ENCODE peak calls at places on chromosomes 11 and 22, in four cellular contexts. R, I, Q and Y are unnamed samples.

GRCh38 chr22:34760276-34761008 is 305.5 kb upstream of the ISX start:
- DNase-seq in R (no peak), Q (no peak), I (no peak), Y (no peak)

GRCh38 chr11:43579171-43579918 is 101.2 kb upstream of the HSD17B12 start:
- DNase-seq in I (no peak), R (peak; percentile 81), Q (no peak), Y (no peak)

GRCh38 chr22:26708256-26709009 is 51.0 kb downstream of the MIAT start:
- DNase-seq in R (no peak), Q (no peak), I (no peak), Y (no peak)

GRCh38 chr11:121535122-121535796 is 82.5 kb upstream of the SORL1-AS1 start:
- DNase-seq in Q (no peak), I (no peak), R (no peak), Y (peak; percentile 29)

GRCh38 chr22:35620624-35621245 is 3.6 kb upstream of the MB start:
- DNase-seq in I (no peak), R (no peak), Q (no peak), Y (no peak)

GRCh38 chr22:17370036-17370765 is 941 bp downstream of the CECR2 start:
- DNase-seq in Q (no peak), I (no peak), R (no peak), Y (no peak)

GRCh38 chr11:110126936-110127335 is 33.7 kb downstream of the ZC3H12C start:
- DNase-seq in Q (no peak), R (no peak), I (no peak), Y (no peak)

GRCh38 chr11:76824980-76825725 is 35.6 kb upstream of the ACER3 start:
- DNase-seq in R (no peak), Q (no peak), I (no peak), Y (no peak)

GRCh38 chr11:118606157-118606843 is 1.1 kb upstream of the PHLDB1 start:
- DNase-seq in Q (no peak), R (no peak), I (no peak), Y (no peak)

GRCh38 chr22:41343717-41344116 is 38.0 kb upstream of the TEF start:
- DNase-seq in Q (no peak), I (no peak), R (no peak), Y (no peak)

GRCh38 chr11:2975594-2975993 is 16.5 kb downstream of the NAP1L4 start:
- DNase-seq in R (no peak), Q (no peak), I (no peak), Y (no peak)

GRCh38 chr22:17159504-17159951 is 451 bp upstream of the HDHD5 start:
- DNase-seq in Q (no peak), I (no peak), R (no peak), Y (no peak)

GRCh38 chr11:134517621-134518293 is 105.7 kb upstream of the B3GAT1 start:
- DNase-seq in Q (no peak), I (no peak), R (no peak), Y (no peak)

GRCh38 chr22:28032896-28033295 is 113.8 kb upstream of the PITPNB start:
- DNase-seq in R (no peak), Q (no peak), I (no peak), Y (no peak)

GRCh38 chr11:69000831-69001245 is 12.2 kb downstream of the MRGPRF start:
- DNase-seq in R (no peak), Q (peak; percentile 70), I (peak; percentile 38), Y (no peak)

GRCh38 chr22:44179196-44179988 is 1.3 kb upstream of the PARVG start:
- DNase-seq in Q (no peak), R (no peak), I (no peak), Y (no peak)

GRCh38 chr11:61332266-61332822 is 561 bp downstream of the DDB1 start:
- DNase-seq in Q (no peak), I (no peak), R (no peak), Y (no peak)

GRCh38 chr22:43879901-43880742 is 11.7 kb downstream of the PNPLA5 start:
- DNase-seq in Q (no peak), I (no peak), R (no peak), Y (no peak)

GRCh38 chr11:77506857-77507256 is 33.0 kb upstream of the PAK1 start:
- DNase-seq in I (no peak), Q (no peak), R (no peak), Y (no peak)

GRCh38 chr11:66293777-66294625 is 2.3 kb downstream of the TMEM151A start:
- DNase-seq in R (no peak), I (no peak), Q (no peak), Y (no peak)
- TF ChIP-seq CTCF in R (no peak), I (no peak), Q (no peak), Y (no peak)

GRCh38 chr11:111462329-111462728 is 49.9 kb downstream of the BTG4 start:
- DNase-seq in R (no peak), Q (no peak), I (no peak), Y (no peak)

GRCh38 chr11:111461460-111462240 is 50.5 kb downstream of the BTG4 start:
- DNase-seq in I (no peak), Q (no peak), R (peak; percentile 81), Y (peak; percentile 42)

GRCh38 chr11:111460752-111461305 is 51.4 kb downstream of the BTG4 start:
- DNase-seq in I (peak; percentile 2), R (peak; percentile 66), Q (no peak), Y (no peak)

GRCh38 chr11:111459506-111460270 is 52.5 kb downstream of the BTG4 start:
- DNase-seq in I (no peak), R (peak; percentile 68), Q (no peak), Y (peak; percentile 81)

DNA sequence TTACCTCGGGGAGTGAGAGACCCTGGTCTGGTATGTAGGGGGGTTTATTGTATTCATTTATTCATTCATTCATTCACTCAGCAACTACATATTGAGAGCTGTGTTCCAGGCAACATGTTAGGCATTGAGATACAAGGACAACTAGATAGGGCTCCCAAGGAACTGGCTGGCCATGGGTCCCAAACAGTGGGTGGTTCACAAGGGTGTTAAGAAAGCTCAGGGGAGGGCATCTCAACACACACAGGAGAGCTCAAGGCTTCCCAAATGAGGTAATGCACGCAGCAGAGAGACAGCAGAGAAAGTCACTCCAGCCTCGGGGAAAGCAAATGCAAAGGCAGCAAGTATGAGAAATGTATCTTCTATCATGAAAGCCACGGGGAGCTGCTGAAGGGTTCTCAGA is 51.8 kb downstream of the BTG4 start:
- DNase-seq in Q (no peak), R (peak; percentile 86), I (no peak), Y (peak; percentile 58)
- TF ChIP-seq CTCF in Q (no peak), R (no peak), I (no peak), Y (no peak)

DNA sequence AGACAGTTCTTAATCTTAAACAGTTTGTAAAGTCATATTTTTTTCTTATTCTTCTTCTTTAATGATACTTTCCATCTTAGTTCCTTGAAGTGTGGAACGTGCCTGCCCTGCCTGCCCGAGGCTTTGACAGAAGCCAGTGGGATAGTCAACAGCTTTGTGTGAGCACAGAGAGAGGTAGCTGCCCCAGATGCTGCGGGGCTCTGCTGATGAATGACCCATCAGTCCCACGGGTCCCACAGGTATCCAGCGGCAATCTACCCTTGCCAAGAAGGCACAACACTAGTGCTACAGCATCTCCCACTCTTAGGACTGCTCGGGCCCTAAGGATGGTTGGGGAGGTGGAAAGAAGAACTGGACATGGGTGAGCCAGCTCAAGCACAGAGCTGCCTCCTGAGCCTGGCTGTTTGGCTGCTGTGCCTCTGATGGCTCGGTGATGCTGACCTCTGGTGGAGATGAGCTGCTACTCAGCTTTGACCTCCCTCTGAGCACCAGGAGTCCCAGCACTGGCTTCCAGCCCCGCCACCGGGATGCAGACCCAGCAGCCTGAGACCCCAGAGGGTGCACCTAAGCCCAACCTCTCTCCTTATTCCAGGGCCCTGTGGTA is 11.8 kb upstream of the APLNR start:
- DNase-seq in I (no peak), Q (peak; percentile 40), R (no peak), Y (no peak)
- TF ChIP-seq CTCF in I (peak; percentile 95), Q (peak; percentile 89), R (peak; percentile 72), Y (peak; percentile 53)

DNA sequence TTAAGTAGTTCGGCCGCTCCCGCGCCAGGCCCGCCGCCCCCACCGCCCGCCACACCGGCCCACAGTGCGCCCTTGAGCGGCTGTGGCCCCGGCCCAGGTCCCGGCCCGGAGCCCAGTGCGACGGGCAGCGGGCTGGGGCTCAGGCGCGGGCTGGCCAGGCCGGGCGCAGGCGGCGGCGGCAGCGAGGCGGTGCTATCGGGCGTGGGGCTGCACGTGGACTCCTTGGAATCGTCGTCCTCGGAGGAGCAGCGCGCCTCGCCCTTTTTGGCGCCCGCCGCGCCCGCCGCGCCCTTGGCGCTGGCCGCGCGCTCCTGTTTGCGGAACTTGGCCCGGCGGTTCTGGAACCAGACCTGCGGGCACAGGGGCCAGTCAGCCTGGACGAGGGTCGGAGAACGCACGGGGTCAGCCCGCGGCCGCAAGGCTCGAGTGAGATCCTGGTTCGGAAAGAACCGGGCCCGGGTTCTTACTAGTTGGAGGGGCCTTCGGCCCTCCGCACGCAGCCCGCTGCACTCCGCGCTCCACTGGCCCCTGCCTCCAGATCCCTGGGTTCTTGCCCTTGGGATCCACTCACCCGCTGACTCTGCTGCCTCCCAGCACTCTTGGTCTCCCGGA is 4.0 kb downstream of the PHOX2A start:
- DNase-seq in Q (no peak), I (no peak), R (no peak), Y (no peak)
- TF ChIP-seq CTCF in Q (no peak), I (no peak), R (peak; percentile 25), Y (no peak)

DNA sequence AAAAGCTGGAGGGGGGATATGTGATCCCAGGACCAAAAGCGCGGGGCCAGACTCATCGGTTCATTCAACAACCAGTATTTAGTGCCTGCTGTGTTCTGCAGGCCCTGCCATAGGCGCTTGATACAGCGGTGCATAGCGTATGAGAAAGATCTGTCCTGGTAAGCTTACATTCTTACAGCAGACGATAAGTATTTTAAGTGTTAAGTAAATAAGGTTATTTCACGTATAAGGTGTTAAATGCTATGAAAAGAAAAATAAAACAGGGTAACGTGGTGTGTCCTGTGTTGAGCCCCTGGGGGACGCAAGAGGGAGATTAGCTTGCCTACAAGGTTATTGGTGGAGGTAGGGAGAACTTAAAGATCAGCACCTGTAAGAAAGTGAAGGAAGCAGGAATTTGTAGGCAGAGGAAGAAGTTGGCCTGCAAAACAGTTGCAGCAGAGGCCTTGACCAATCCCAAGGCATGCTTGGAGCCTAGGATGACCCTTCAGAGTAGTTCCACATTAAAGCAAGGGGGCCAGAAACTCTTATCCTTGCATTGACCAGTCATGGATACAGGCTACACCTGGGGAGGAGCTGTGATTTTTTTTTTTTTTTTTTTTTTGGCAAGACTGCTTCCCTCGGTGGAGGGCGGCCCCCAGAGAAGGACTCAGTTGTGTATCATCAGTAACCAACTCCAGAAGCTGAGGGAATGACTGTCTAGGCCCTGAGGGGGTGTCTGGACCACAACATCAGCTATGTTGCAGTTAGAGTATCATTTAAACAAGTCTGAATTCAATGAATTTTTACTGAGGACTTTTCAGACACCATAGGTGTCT is 499 bp upstream of the LIPT2 start:
- DNase-seq in I (no peak), Q (no peak), R (no peak), Y (no peak)
- TF ChIP-seq CTCF in I (no peak), Q (no peak), R (peak; percentile 3), Y (no peak)

GRCh38 chr11:79744941-79745340 is 304.1 kb upstream of the TENM4 start:
- DNase-seq in R (no peak), Q (no peak), I (no peak), Y (no peak)
- TF ChIP-seq CTCF in R (no peak), Q (no peak), I (no peak), Y (no peak)

DNA sequence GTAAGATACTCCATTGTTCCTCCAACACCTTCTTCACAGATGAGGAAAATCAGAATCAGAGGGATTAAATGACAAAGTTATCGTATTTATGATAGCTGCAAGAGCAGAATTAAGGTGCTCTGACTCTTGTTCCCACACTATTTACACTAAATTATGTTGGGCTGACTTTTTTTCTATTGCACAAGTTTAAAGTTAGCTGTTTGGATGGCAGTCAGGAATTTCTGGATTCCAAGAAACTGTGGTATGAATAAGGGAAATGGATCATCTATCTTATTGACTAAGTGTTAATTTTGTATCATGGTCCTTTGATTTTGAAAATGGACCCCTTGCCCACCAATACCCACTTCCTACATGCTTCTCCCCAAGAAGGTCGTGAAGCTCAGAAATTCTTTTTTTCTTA is 19.9 kb upstream of the APOA1 start:
- DNase-seq in I (no peak), Q (no peak), R (no peak), Y (no peak)
- TF ChIP-seq CTCF in I (no peak), Q (no peak), R (no peak), Y (no peak)

GRCh38 chr11:57322881-57323467 is 1.8 kb downstream of the TNKS1BP1 start:
- DNase-seq in Q (no peak), I (no peak), R (no peak), Y (no peak)
- TF ChIP-seq CTCF in Q (no peak), I (no peak), R (no peak), Y (no peak)